ENCODE peak calls at places on chromosomes 3 and 15, in seven cellular contexts. Y, T, D, Z, G, H and N are unnamed samples.

GRCh38 chr15:67690936-67691335 is 134.4 kb upstream of the SKOR1 start:
- DNase-seq in Y (no peak), T (no peak), D (no peak), Z (no peak), G (no peak), H (no peak), N (no peak)

GRCh38 chr15:93610944-93611343 is 521.9 kb upstream of the RGMA start:
- DNase-seq in Y (no peak), T (no peak), D (no peak), Z (no peak), G (no peak), H (no peak), N (no peak)

GRCh38 chr3:196210673-196211556 is at the start of gene ZDHHC19:
- DNase-seq in Y (no peak), T (peak; percentile 66), D (no peak), Z (no peak), G (no peak), H (no peak), N (no peak)

GRCh38 chr3:113948015-113948917 is 453 bp downstream of the ZDHHC23 start:
- DNase-seq in Y (peak; percentile 40), T (peak; percentile 89), D (peak; percentile 55), Z (no peak), G (no peak), H (no peak), N (peak; percentile 16)

GRCh38 chr3:9473496-9473895 is 76.1 kb downstream of the SETD5 start:
- DNase-seq in Y (no peak), T (no peak), D (no peak), Z (no peak), G (no peak), H (no peak), N (no peak)

GRCh38 chr3:100030914-100031313 is 83.4 kb downstream of the FILIP1L start:
- DNase-seq in Y (no peak), T (no peak), D (no peak), Z (no peak), G (no peak), H (no peak), N (no peak)

GRCh38 chr15:37873336-37873735 is 61.1 kb upstream of the TMCO5A start:
- DNase-seq in Y (no peak), T (no peak), D (no peak), Z (no peak), G (no peak), H (no peak), N (no peak)

GRCh38 chr3:127002195-127003174 is 19.6 kb downstream of the PLXNA1 start:
- DNase-seq in Y (no peak), T (peak; percentile 86), D (no peak), Z (no peak), G (peak; percentile 20), H (no peak), N (no peak)

GRCh38 chr3:37922721-37923575 is 61.3 kb downstream of the CTDSPL start:
- DNase-seq in Y (no peak), T (no peak), D (no peak), Z (no peak), G (no peak), H (no peak), N (no peak)

GRCh38 chr15:51799174-51799907 is 30.1 kb upstream of the TMOD3 start:
- DNase-seq in Y (no peak), T (no peak), D (no peak), Z (no peak), G (no peak), H (no peak), N (no peak)

GRCh38 chr15:36791849-36792618 is 212.6 kb downstream of the CDIN1 start:
- DNase-seq in Y (no peak), T (no peak), D (no peak), Z (no peak), G (no peak), H (no peak), N (no peak)

GRCh38 chr15:62560943-62561571 is 396.0 kb upstream of the C2CD4B start:
- DNase-seq in Y (no peak), T (no peak), D (no peak), Z (no peak), G (no peak), H (no peak), N (no peak)

GRCh38 chr3:63015614-63016016 is 140.4 kb upstream of the CADPS start:
- DNase-seq in Y (no peak), T (peak; percentile 41), D (no peak), Z (no peak), G (no peak), H (no peak), N (no peak)

GRCh38 chr15:62607643-62608042 is 434.9 kb upstream of the TPM1 start:
- DNase-seq in Y (no peak), T (no peak), D (no peak), Z (no peak), G (no peak), H (no peak), N (no peak)

GRCh38 chr3:135803291-135803690 is 162.2 kb upstream of the PPP2R3A start:
- DNase-seq in Y (no peak), T (no peak), D (no peak), Z (no peak), G (no peak), H (no peak), N (no peak)

GRCh38 chr15:38563723-38564519 is 693 bp downstream of the RASGRP1 start:
- DNase-seq in Y (peak; percentile 89), T (peak; percentile 97), D (peak; percentile 91), Z (no peak), G (no peak), H (no peak), N (peak; percentile 81)

GRCh38 chr3:56825579-56826438 is 24.1 kb upstream of the ARHGEF3 start:
- DNase-seq in Y (no peak), T (no peak), D (no peak), Z (no peak), G (no peak), H (no peak), N (no peak)